ENCODE peak calls at places on chromosomes 4 and X, in nine cellular contexts. One of them, this sample, is unnamed.

GRCh38 chrX:40132751-40133150 is 35.0 kb upstream of the BCOR start:
- DNase-seq in mesendoderm: no peak
- DNase-seq in upper lobe of right lung: no peak
- DNase-seq in left lung: no peak
- DNase-seq in left ventricle myocardium inferior: peak; percentile 59
- DNase-seq in naive thymus-derived CD4-positive, alpha-beta T cell: no peak
- DNase-seq in IMR-90: peak; percentile 81
- DNase-seq in HepG2: no peak
- DNase-seq in pancreas: peak; percentile 64
- DNase-seq in this sample: no peak

GRCh38 chr4:78543424-78544238 is 7.9 kb upstream of the ANXA3 start:
- DNase-seq in pancreas: no peak
- DNase-seq in HepG2: no peak
- DNase-seq in naive thymus-derived CD4-positive, alpha-beta T cell: no peak
- DNase-seq in left lung: no peak
- DNase-seq in left ventricle myocardium inferior: no peak
- DNase-seq in IMR-90: no peak
- DNase-seq in mesendoderm: no peak
- DNase-seq in upper lobe of right lung: no peak
- DNase-seq in this sample: no peak

GRCh38 chr4:36712013-36712412 is 430.6 kb downstream of the DTHD1 start:
- DNase-seq in mesendoderm: no peak
- DNase-seq in HepG2: no peak
- DNase-seq in IMR-90: no peak
- DNase-seq in pancreas: no peak
- DNase-seq in upper lobe of right lung: no peak
- DNase-seq in left ventricle myocardium inferior: no peak
- DNase-seq in naive thymus-derived CD4-positive, alpha-beta T cell: no peak
- DNase-seq in left lung: no peak
- DNase-seq in this sample: no peak

GRCh38 chrX:149871433-149871832 is 9.6 kb upstream of the MAGEA8 start:
- DNase-seq in naive thymus-derived CD4-positive, alpha-beta T cell: no peak
- DNase-seq in HepG2: no peak
- DNase-seq in IMR-90: no peak
- DNase-seq in left ventricle myocardium inferior: no peak
- DNase-seq in left lung: no peak
- DNase-seq in pancreas: no peak
- DNase-seq in upper lobe of right lung: no peak
- DNase-seq in mesendoderm: no peak
- DNase-seq in this sample: no peak

GRCh38 chr4:83248486-83248885 is 36.1 kb downstream of the COQ2 start:
- DNase-seq in HepG2: no peak
- DNase-seq in pancreas: no peak
- DNase-seq in left lung: no peak
- DNase-seq in upper lobe of right lung: no peak
- DNase-seq in mesendoderm: peak; percentile 48
- DNase-seq in IMR-90: peak; percentile 12
- DNase-seq in left ventricle myocardium inferior: no peak
- DNase-seq in naive thymus-derived CD4-positive, alpha-beta T cell: no peak
- DNase-seq in this sample: no peak

GRCh38 chr4:34309356-34309900 is 1934.9 kb downstream of the ARAP2 start:
- DNase-seq in HepG2: no peak
- DNase-seq in pancreas: no peak
- DNase-seq in upper lobe of right lung: no peak
- DNase-seq in left ventricle myocardium inferior: no peak
- DNase-seq in left lung: no peak
- DNase-seq in naive thymus-derived CD4-positive, alpha-beta T cell: no peak
- DNase-seq in IMR-90: no peak
- DNase-seq in mesendoderm: no peak
- DNase-seq in this sample: no peak

GRCh38 chrX:31546130-31546529 is 474.3 kb upstream of the FTHL17 start:
- DNase-seq in mesendoderm: peak; percentile 53
- DNase-seq in pancreas: no peak
- DNase-seq in upper lobe of right lung: no peak
- DNase-seq in IMR-90: peak; percentile 76
- DNase-seq in left lung: no peak
- DNase-seq in naive thymus-derived CD4-positive, alpha-beta T cell: no peak
- DNase-seq in left ventricle myocardium inferior: no peak
- DNase-seq in HepG2: no peak
- DNase-seq in this sample: no peak

GRCh38 chr4:37976991-37977470 is 16.8 kb downstream of the PTTG2 start:
- DNase-seq in pancreas: peak; percentile 83
- DNase-seq in upper lobe of right lung: peak; percentile 92
- DNase-seq in HepG2: peak; percentile 65
- DNase-seq in mesendoderm: peak; percentile 92
- DNase-seq in left ventricle myocardium inferior: peak; percentile 84
- DNase-seq in naive thymus-derived CD4-positive, alpha-beta T cell: peak; percentile 76
- DNase-seq in IMR-90: peak; percentile 51
- DNase-seq in left lung: peak; percentile 96
- DNase-seq in this sample: peak; percentile 81

GRCh38 chr4:77695769-77696168 is 90.1 kb downstream of the CXCL13 start:
- DNase-seq in mesendoderm: peak; percentile 71
- DNase-seq in left lung: no peak
- DNase-seq in IMR-90: peak; percentile 97
- DNase-seq in naive thymus-derived CD4-positive, alpha-beta T cell: no peak
- DNase-seq in pancreas: no peak
- DNase-seq in left ventricle myocardium inferior: no peak
- DNase-seq in upper lobe of right lung: no peak
- DNase-seq in HepG2: peak; percentile 56
- DNase-seq in this sample: no peak

GRCh38 chrX:52284865-52285264 is 84.0 kb upstream of the XAGE2 start:
- DNase-seq in left lung: no peak
- DNase-seq in HepG2: no peak
- DNase-seq in mesendoderm: no peak
- DNase-seq in upper lobe of right lung: no peak
- DNase-seq in left ventricle myocardium inferior: no peak
- DNase-seq in pancreas: no peak
- DNase-seq in IMR-90: no peak
- DNase-seq in naive thymus-derived CD4-positive, alpha-beta T cell: no peak
- DNase-seq in this sample: no peak

GRCh38 chrX:105698386-105698785 is 124.0 kb upstream of the NRK start:
- DNase-seq in upper lobe of right lung: no peak
- DNase-seq in left lung: no peak
- DNase-seq in IMR-90: no peak
- DNase-seq in pancreas: no peak
- DNase-seq in left ventricle myocardium inferior: no peak
- DNase-seq in HepG2: no peak
- DNase-seq in mesendoderm: no peak
- DNase-seq in naive thymus-derived CD4-positive, alpha-beta T cell: no peak
- DNase-seq in this sample: no peak

GRCh38 chrX:88438209-88438608 is 308.8 kb upstream of the CPXCR1 start:
- DNase-seq in pancreas: no peak
- DNase-seq in HepG2: no peak
- DNase-seq in upper lobe of right lung: no peak
- DNase-seq in left lung: no peak
- DNase-seq in naive thymus-derived CD4-positive, alpha-beta T cell: no peak
- DNase-seq in left ventricle myocardium inferior: no peak
- DNase-seq in IMR-90: no peak
- DNase-seq in mesendoderm: no peak
- DNase-seq in this sample: no peak

GRCh38 chrX:43706786-43707185 is 50.7 kb downstream of the MAOA start:
- DNase-seq in upper lobe of right lung: no peak
- DNase-seq in mesendoderm: no peak
- DNase-seq in left lung: no peak
- DNase-seq in left ventricle myocardium inferior: no peak
- DNase-seq in IMR-90: no peak
- DNase-seq in pancreas: no peak
- DNase-seq in HepG2: no peak
- DNase-seq in naive thymus-derived CD4-positive, alpha-beta T cell: no peak
- DNase-seq in this sample: no peak

GRCh38 chrX:40179333-40179732 is 81.6 kb upstream of the BCOR start:
- DNase-seq in mesendoderm: no peak
- DNase-seq in HepG2: no peak
- DNase-seq in left ventricle myocardium inferior: no peak
- DNase-seq in naive thymus-derived CD4-positive, alpha-beta T cell: no peak
- DNase-seq in upper lobe of right lung: no peak
- DNase-seq in IMR-90: no peak
- DNase-seq in pancreas: no peak
- DNase-seq in left lung: no peak
- DNase-seq in this sample: no peak

DNA sequence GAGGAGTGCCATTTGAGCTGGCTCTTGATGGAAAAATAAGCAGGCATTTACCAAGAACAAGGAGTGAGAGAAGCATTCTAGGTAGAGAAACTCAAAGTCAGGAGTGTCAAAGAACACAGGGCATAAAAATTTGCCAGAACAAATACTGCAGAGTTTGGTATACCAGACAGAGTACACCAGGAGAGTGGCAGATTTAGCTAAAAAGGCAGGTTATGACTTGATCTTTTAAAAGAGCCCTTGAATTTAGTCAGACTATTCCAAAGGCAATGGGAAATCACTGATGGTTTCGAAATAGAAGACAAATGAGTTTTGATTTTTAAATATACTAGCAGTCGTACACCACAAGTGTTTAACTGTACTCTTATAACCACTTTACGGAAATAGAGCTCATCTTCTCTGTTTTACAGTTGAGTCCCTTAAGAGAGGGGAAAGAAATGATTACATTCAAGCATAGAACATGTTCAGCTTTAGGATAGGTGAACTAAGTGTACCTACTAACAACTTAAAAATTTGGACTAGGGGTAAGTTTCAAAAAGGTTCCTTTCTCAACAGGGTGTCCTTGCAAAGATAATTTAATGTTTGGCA is 10.2 kb downstream of the UBE2D3 start:
- DNase-seq in mesendoderm: no peak
- DNase-seq in pancreas: no peak
- DNase-seq in left ventricle myocardium inferior: no peak
- DNase-seq in IMR-90: no peak
- DNase-seq in upper lobe of right lung: no peak
- DNase-seq in HepG2: no peak
- DNase-seq in left lung: no peak
- DNase-seq in naive thymus-derived CD4-positive, alpha-beta T cell: no peak
- DNase-seq in this sample: no peak
- H3K4me3 ChIP-seq in mesendoderm: no peak overlapping the region
- H3K4me3 ChIP-seq in pancreas: no peak overlapping the region
- H3K4me3 ChIP-seq in left ventricle myocardium inferior: peak overlapping the region; percentile 27
- H3K4me3 ChIP-seq in IMR-90: no peak overlapping the region
- H3K4me3 ChIP-seq in upper lobe of right lung: no peak overlapping the region
- H3K4me3 ChIP-seq in HepG2: no peak overlapping the region
- H3K4me3 ChIP-seq in left lung: no peak overlapping the region
- H3K4me3 ChIP-seq in naive thymus-derived CD4-positive, alpha-beta T cell: no peak overlapping the region
- H3K4me3 ChIP-seq in this sample: no peak overlapping the region

GRCh38 chr4:185835814-185836213 is 23.8 kb upstream of the SORBS2 start:
- DNase-seq in IMR-90: no peak
- DNase-seq in upper lobe of right lung: no peak
- DNase-seq in mesendoderm: no peak
- DNase-seq in naive thymus-derived CD4-positive, alpha-beta T cell: no peak
- DNase-seq in left ventricle myocardium inferior: no peak
- DNase-seq in HepG2: no peak
- DNase-seq in pancreas: no peak
- DNase-seq in left lung: no peak
- DNase-seq in this sample: no peak
- H3K4me1 ChIP-seq in IMR-90: peaks cover 24% of the 10 kb centered on the region
- H3K4me1 ChIP-seq in upper lobe of right lung: peaks cover 10% of the 10 kb centered on the region
- H3K4me1 ChIP-seq in mesendoderm: peaks cover 11% of the 10 kb centered on the region
- H3K4me1 ChIP-seq in naive thymus-derived CD4-positive, alpha-beta T cell: no peaks in the 10 kb centered on the region
- H3K4me1 ChIP-seq in left ventricle myocardium inferior: peaks cover 68% of the 10 kb centered on the region
- H3K4me1 ChIP-seq in HepG2: peaks cover 64% of the 10 kb centered on the region
- H3K4me1 ChIP-seq in pancreas: peaks cover 92% of the 10 kb centered on the region
- H3K4me1 ChIP-seq in left lung: peaks cover 4% of the 10 kb centered on the region
- H3K4me1 ChIP-seq in this sample: peaks cover 73% of the 10 kb centered on the region

DNA sequence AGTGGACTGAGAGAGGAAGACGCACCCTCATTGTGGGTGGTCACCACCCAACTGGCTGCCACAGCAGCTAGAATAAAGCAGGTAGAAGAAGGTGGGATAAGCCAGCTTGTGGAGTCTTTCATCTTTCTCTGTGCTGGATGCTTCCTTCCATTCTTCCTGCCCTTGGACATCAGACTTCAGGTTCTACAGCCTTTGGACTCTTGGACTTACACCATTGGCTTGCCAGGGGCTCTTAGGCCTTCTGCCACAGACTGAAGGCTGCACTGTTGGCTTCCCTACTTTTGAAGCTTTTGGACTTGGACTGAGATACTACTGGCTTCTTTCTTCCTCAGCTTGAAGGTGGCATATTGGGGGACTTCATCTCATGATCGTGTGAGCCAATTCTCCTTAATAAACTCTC is 33.5 kb downstream of the ADH6 start:
- DNase-seq in left ventricle myocardium inferior: no peak
- DNase-seq in mesendoderm: no peak
- DNase-seq in HepG2: no peak
- DNase-seq in upper lobe of right lung: no peak
- DNase-seq in pancreas: no peak
- DNase-seq in left lung: no peak
- DNase-seq in naive thymus-derived CD4-positive, alpha-beta T cell: no peak
- DNase-seq in IMR-90: no peak
- DNase-seq in this sample: no peak
- H3K27me3 ChIP-seq in left ventricle myocardium inferior: no peaks in the 10 kb centered on the region
- H3K27me3 ChIP-seq in mesendoderm: no peaks in the 10 kb centered on the region
- H3K27me3 ChIP-seq in HepG2: no peaks in the 10 kb centered on the region
- H3K27me3 ChIP-seq in upper lobe of right lung: no peaks in the 10 kb centered on the region
- H3K27me3 ChIP-seq in pancreas: no peaks in the 10 kb centered on the region
- H3K27me3 ChIP-seq in left lung: no peaks in the 10 kb centered on the region
- H3K27me3 ChIP-seq in naive thymus-derived CD4-positive, alpha-beta T cell: no peaks in the 10 kb centered on the region
- H3K27me3 ChIP-seq in IMR-90: no peaks in the 10 kb centered on the region
- H3K27me3 ChIP-seq in this sample: no peaks in the 10 kb centered on the region

GRCh38 chr4:146883070-146883469 is 62.6 kb downstream of the TTC29 start:
- DNase-seq in left lung: no peak
- DNase-seq in left ventricle myocardium inferior: no peak
- DNase-seq in upper lobe of right lung: no peak
- DNase-seq in HepG2: no peak
- DNase-seq in mesendoderm: no peak
- DNase-seq in naive thymus-derived CD4-positive, alpha-beta T cell: no peak
- DNase-seq in pancreas: no peak
- DNase-seq in IMR-90: no peak
- DNase-seq in this sample: no peak
- H3K4me3 ChIP-seq in left lung: no peak overlapping the region
- H3K4me3 ChIP-seq in left ventricle myocardium inferior: no peak overlapping the region
- H3K4me3 ChIP-seq in upper lobe of right lung: no peak overlapping the region
- H3K4me3 ChIP-seq in HepG2: no peak overlapping the region
- H3K4me3 ChIP-seq in mesendoderm: no peak overlapping the region
- H3K4me3 ChIP-seq in naive thymus-derived CD4-positive, alpha-beta T cell: no peak overlapping the region
- H3K4me3 ChIP-seq in pancreas: no peak overlapping the region
- H3K4me3 ChIP-seq in IMR-90: no peak overlapping the region
- H3K4me3 ChIP-seq in this sample: no peak overlapping the region

This sample was measured in Caco-2.